ENCODE peak calls at places on chromosomes 12 and 14, in ten cellular contexts. O is iris pigment epithelial cell; P is activated CD4-positive, alpha-beta T cell treated with anti-CD3 and anti-CD28 coated beads, Interleukin-2, amount 50 U/mL, for 1 hour; N is adipocyte; X is stimulated activated CD4-positive, alpha-beta T cell treated with anti-CD3 and anti-CD28 coated beads, Interleukin-2, amount 100 ng/mL, for 24 hours; L is cardiac muscle cell; I is hypothalamus; R is T-helper 1 cell; F is left ventricle myocardium inferior; E is KG1. B is an unnamed sample.

GRCh38 chr14:29278301-29278700 is 511.7 kb downstream of the FOXG1 start:
- DNase-seq in O (peak), P (no peak), N (no peak), X (no peak), L (no peak), I (no peak), R (no peak), F (no peak), E (no peak), B (no peak)

GRCh38 chr12:7351177-7351576 is 47.3 kb downstream of the ACSM4 start:
- DNase-seq in O (no peak), P (no peak), N (no peak), X (no peak), L (no peak), I (no peak), R (no peak), F (no peak), E (no peak), B (no peak)

GRCh38 chr14:77148510-77149231 is 7.1 kb upstream of the ZDHHC22 start:
- DNase-seq in O (no peak), P (no peak), N (no peak), X (no peak), L (no peak), I (no peak), R (no peak), F (no peak), E (no peak), B (no peak)

GRCh38 chr12:47247418-47247817 is 167.7 kb upstream of the AMIGO2 start:
- DNase-seq in O (no peak), P (no peak), N (no peak), X (no peak), L (no peak), I (no peak), R (no peak), F (no peak), E (no peak), B (no peak)

GRCh38 chr12:93733358-93733757 is 56.2 kb downstream of the CRADD start:
- DNase-seq in O (no peak), P (no peak), N (no peak), X (no peak), L (no peak), I (no peak), R (no peak), F (peak), E (no peak), B (no peak)

GRCh38 chr12:104534162-104534856 is 77.6 kb downstream of the CHST11 start:
- DNase-seq in O (peak), P (no peak), N (no peak), X (no peak), L (no peak), I (no peak), R (no peak), F (no peak), E (no peak), B (no peak)

GRCh38 chr12:70045036-70045435 is 198.2 kb upstream of the CNOT2 start:
- DNase-seq in O (peak), P (no peak), N (no peak), X (no peak), L (no peak), I (no peak), R (no peak), F (no peak), E (no peak), B (no peak)

GRCh38 chr12:90969851-90970250 is 14.9 kb upstream of the CCER1 start:
- DNase-seq in O (no peak), P (no peak), N (no peak), X (no peak), L (no peak), I (no peak), R (no peak), F (no peak), E (no peak), B (no peak)

GRCh38 chr14:22865424-22866215 is 5.9 kb upstream of the LRP10 start:
- DNase-seq in O (no peak), P (no peak), N (no peak), X (peak), L (no peak), I (no peak), R (no peak), F (no peak), E (no peak), B (no peak)

GRCh38 chr12:113019045-113019444 is 37.5 kb upstream of the DTX1 start:
- DNase-seq in O (peak), P (no peak), N (peak), X (no peak), L (no peak), I (no peak), R (no peak), F (no peak), E (no peak), B (no peak)

GRCh38 chr12:57518920-57519757 is 1.2 kb downstream of the DDIT3 start:
- DNase-seq in O (peak), P (no peak), N (peak), X (peak), L (no peak), I (no peak), R (no peak), F (no peak), E (no peak), B (peak)

GRCh38 chr12:63045020-63045860 is 105.8 kb downstream of the AVPR1A start:
- DNase-seq in O (peak), P (no peak), N (peak), X (no peak), L (no peak), I (no peak), R (no peak), F (no peak), E (no peak), B (no peak)

GRCh38 chr14:75519394-75519793 is 2.9 kb upstream of the BATF start:
- DNase-seq in O (no peak), P (no peak), N (no peak), X (no peak), L (no peak), I (no peak), R (no peak), F (no peak), E (no peak), B (no peak)

GRCh38 chr14:55347040-55347439 is 64.6 kb downstream of the ATG14 start:
- DNase-seq in O (no peak), P (no peak), N (no peak), X (no peak), L (no peak), I (no peak), R (no peak), F (no peak), E (no peak), B (no peak)

GRCh38 chr12:20370841-20371240 is 2.5 kb downstream of the PDE3A start:
- DNase-seq in O (no peak), P (no peak), N (peak), X (no peak), L (no peak), I (no peak), R (no peak), F (no peak), E (no peak), B (no peak)

GRCh38 chr14:20332386-20332945 is 613 bp downstream of the CCNB1IP1 start:
- DNase-seq in O (peak), P (no peak), N (peak), X (no peak), L (peak), I (no peak), R (no peak), F (no peak), E (no peak), B (no peak)